ENCODE peak calls at places on chromosomes 3 and 15, in six cellular contexts. P is epithelial cell of esophagus, G is left ventricle myocardium inferior, B is tibial artery, D is endodermal cell, O is astrocyte of the spinal cord. I is an unnamed sample.

GRCh38 chr3:96071107-96071506 is 743.3 kb upstream of the EPHA6 start:
- DNase-seq in P (no peak), G (no peak), B (no peak), D (no peak), O (no peak), I (no peak)

GRCh38 chr3:168990111-168990510 is 673.4 kb downstream of the MECOM start:
- DNase-seq in P (no peak), G (no peak), B (no peak), D (no peak), O (no peak), I (no peak)

GRCh38 chr3:127016461-127016860 is 33.5 kb downstream of the PLXNA1 start:
- DNase-seq in P (no peak), G (no peak), B (no peak), D (no peak), O (no peak), I (no peak)

GRCh38 chr15:66909381-66909890 is 156.0 kb upstream of the SMAD3 start:
- DNase-seq in P (no peak), G (no peak), B (no peak), D (peak), O (no peak), I (no peak)

GRCh38 chr3:99131876-99132275 is 230.4 kb upstream of the DCBLD2 start:
- DNase-seq in P (peak), G (no peak), B (no peak), D (no peak), O (peak), I (peak)

GRCh38 chr3:161264771-161265343 is 43.7 kb downstream of the NMD3 start:
- DNase-seq in P (no peak), G (no peak), B (no peak), D (no peak), O (no peak), I (no peak)

GRCh38 chr15:36737430-36737891 is 158.0 kb downstream of the CDIN1 start:
- DNase-seq in P (peak), G (no peak), B (no peak), D (no peak), O (peak), I (peak)

GRCh38 chr3:135097276-135097946 is 302.4 kb downstream of the EPHB1 start:
- DNase-seq in P (no peak), G (no peak), B (no peak), D (peak), O (no peak), I (no peak)

GRCh38 chr3:45948881-45949280 is 5.6 kb downstream of the CXCR6 start:
- DNase-seq in P (no peak), G (no peak), B (no peak), D (no peak), O (no peak), I (no peak)

GRCh38 chr3:25035511-25035910 is 392.6 kb upstream of the RARB start:
- DNase-seq in P (no peak), G (no peak), B (no peak), D (no peak), O (peak), I (peak)

GRCh38 chr3:142981901-142982773 is 18.7 kb upstream of the PAQR9 start:
- DNase-seq in P (no peak), G (no peak), B (no peak), D (no peak), O (no peak), I (no peak)

GRCh38 chr3:163644172-163644571 is 1434.1 kb downstream of the SI start:
- DNase-seq in P (no peak), G (no peak), B (no peak), D (no peak), O (no peak), I (peak)

GRCh38 chr3:14122301-14122700 is 2.4 kb downstream of the CHCHD4 start:
- DNase-seq in P (peak), G (no peak), B (no peak), D (peak), O (no peak), I (no peak)

GRCh38 chr3:10581716-10582115 is 76.3 kb upstream of the ATP2B2 start:
- DNase-seq in P (no peak), G (no peak), B (no peak), D (no peak), O (no peak), I (no peak)

GRCh38 chr15:71662306-71662705 is 148.0 kb upstream of the NR2E3 start:
- DNase-seq in P (no peak), G (no peak), B (no peak), D (no peak), O (no peak), I (no peak)

GRCh38 chr15:76185716-76186115 is 125.6 kb downstream of the ETFA start:
- DNase-seq in P (peak), G (no peak), B (no peak), D (peak), O (peak), I (peak)

GRCh38 chr3:126348308-126348920 is 8.8 kb downstream of the KLF15 start:
- DNase-seq in P (no peak), G (no peak), B (peak), D (peak), O (no peak), I (no peak)

GRCh38 chr3:41404601-41405000 is 205.3 kb downstream of the CTNNB1 start:
- DNase-seq in P (peak), G (no peak), B (no peak), D (no peak), O (no peak), I (peak)

GRCh38 chr3:113834983-113835382 is 3.6 kb upstream of the GRAMD1C start:
- DNase-seq in P (peak), G (no peak), B (no peak), D (no peak), O (no peak), I (peak)

GRCh38 chr15:76345880-76346665 is 9.5 kb downstream of the ISL2 start:
- DNase-seq in P (no peak), G (no peak), B (no peak), D (peak), O (no peak), I (no peak)

GRCh38 chr3:10310578-10310977 is 10.3 kb downstream of the SEC13 start:
- DNase-seq in P (no peak), G (no peak), B (no peak), D (no peak), O (no peak), I (no peak)

GRCh38 chr3:73572371-73572770 is 52.4 kb downstream of the PDZRN3 start:
- DNase-seq in P (no peak), G (no peak), B (no peak), D (no peak), O (no peak), I (no peak)

GRCh38 chr3:7546219-7546618 is 685.3 kb downstream of the GRM7 start:
- DNase-seq in P (peak), G (no peak), B (no peak), D (no peak), O (peak), I (peak)

GRCh38 chr3:36447063-36447462 is 66.8 kb downstream of the STAC start:
- DNase-seq in P (no peak), G (no peak), B (no peak), D (no peak), O (no peak), I (no peak)

GRCh38 chr3:171953300-171954022 is 85.9 kb upstream of the FNDC3B start:
- DNase-seq in P (peak), G (no peak), B (no peak), D (no peak), O (no peak), I (peak)

GRCh38 chr3:71152892-71153265 is 430.6 kb downstream of the FOXP1 start:
- DNase-seq in P (no peak), G (no peak), B (no peak), D (peak), O (no peak), I (no peak)

GRCh38 chr3:113658107-113658506 is 38.3 kb downstream of the USF3 start:
- DNase-seq in P (no peak), G (no peak), B (no peak), D (no peak), O (no peak), I (no peak)

GRCh38 chr15:60804986-60805949 is 326.3 kb upstream of the ICE2 start:
- DNase-seq in P (peak), G (no peak), B (no peak), D (peak), O (peak), I (peak)

GRCh38 chr3:69178838-69179739 is 56.7 kb upstream of the LMOD3 start:
- DNase-seq in P (peak), G (no peak), B (no peak), D (no peak), O (no peak), I (peak)

GRCh38 chr15:69222002-69222474 is 61.6 kb downstream of the GLCE start:
- DNase-seq in P (no peak), G (no peak), B (no peak), D (no peak), O (no peak), I (no peak)

GRCh38 chr3:12824299-12824698 is 17.1 kb downstream of the RPL32 start:
- DNase-seq in P (no peak), G (no peak), B (no peak), D (no peak), O (no peak), I (no peak)

GRCh38 chr3:12818273-12818672 is 21.8 kb downstream of the CAND2 start:
- DNase-seq in P (no peak), G (no peak), B (no peak), D (no peak), O (no peak), I (no peak)

GRCh38 chr3:12817341-12817705 is 20.8 kb downstream of the CAND2 start:
- DNase-seq in P (no peak), G (peak), B (no peak), D (no peak), O (no peak), I (no peak)

GRCh38 chr3:12818773-12819172 is 22.3 kb downstream of the CAND2 start:
- DNase-seq in P (no peak), G (no peak), B (no peak), D (no peak), O (no peak), I (no peak)

DNA sequence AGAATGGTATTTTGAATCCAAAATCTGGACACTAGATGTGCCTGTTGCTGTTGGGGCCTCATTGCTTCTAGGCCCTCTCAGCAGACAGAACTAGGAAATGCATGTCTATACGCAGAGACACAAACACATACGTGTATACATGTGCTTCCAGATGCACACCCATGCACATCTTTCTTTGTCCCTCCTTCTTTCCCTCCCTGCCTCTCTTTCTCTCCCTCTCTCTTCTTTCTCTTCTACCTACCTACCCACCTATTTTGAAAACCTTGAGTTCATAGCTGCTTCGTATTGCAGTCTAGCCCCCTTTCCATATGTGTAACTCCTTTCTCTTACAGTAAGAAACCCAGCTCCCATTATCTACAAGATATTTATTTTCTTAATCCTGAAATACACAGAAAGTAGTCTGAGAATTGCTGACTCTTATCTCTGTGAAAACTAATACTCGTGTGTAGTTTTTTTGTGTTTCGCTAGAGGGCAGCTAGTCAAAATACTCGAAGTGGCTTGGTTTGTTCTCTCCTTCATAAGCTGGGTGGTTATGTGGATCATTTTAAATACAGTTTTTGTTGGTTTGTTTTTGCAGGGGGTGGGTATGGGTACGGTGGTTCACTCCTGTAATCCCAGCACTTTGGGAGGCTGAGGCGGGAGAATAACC is 18.5 kb downstream of the RPL32 start:
- DNase-seq in P (peak), G (no peak), B (no peak), D (no peak), O (peak), I (peak)
- TF ChIP-seq CTCF in P (peak), G (no peak), B (no peak), D (peak), O (peak), I (peak)

GRCh38 chr3:1513662-1514061 is 420.8 kb downstream of the CNTN6 start:
- DNase-seq in P (no peak), G (no peak), B (no peak), D (peak), O (no peak), I (no peak)
- H3K4me3 ChIP-seq in P (no peak), G (no peak), B (no peak), D (no peak), O (no peak), I (no peak)

DNA sequence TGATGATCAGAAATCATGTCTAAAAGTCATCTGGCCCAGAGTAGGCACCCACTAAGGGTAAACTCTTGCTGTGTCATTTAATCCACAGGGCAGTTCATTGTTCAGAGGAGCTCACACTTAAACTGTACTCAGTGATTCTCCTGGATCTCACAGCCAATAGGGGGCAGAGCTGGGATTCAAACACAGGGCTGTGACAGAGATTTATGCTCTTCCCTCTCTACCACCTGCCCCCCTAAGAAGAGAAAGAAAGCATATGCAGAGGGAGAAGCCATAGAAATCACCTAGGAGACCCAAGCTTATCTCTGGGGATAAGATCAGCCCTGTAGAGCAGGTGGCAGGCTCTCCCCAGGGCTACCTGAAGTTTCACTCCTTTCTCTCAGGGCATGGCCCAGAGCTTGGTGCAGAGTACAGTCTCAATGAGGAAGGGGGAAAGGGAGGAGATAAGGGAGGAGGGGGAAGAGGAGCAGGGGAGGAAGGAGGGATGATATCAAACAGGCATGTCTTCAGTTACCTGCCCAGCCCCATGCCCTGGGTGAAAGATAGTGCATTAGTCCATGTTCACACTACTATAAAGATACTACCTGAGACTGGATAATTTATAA is 51.8 kb upstream of the ADPGK start:
- DNase-seq in P (peak), G (no peak), B (no peak), D (peak), O (no peak), I (peak)
- TF ChIP-seq CTCF in P (peak), G (peak), B (no peak), D (peak), O (peak), I (peak)

GRCh38 chr3:2099779-2100191 is 1.1 kb downstream of the CNTN4 start:
- DNase-seq in P (no peak), G (no peak), B (no peak), D (peak), O (no peak), I (no peak)
- H3K4me3 ChIP-seq in P (no peak), G (peak), B (peak), D (peak), O (no peak), I (no peak)

DNA sequence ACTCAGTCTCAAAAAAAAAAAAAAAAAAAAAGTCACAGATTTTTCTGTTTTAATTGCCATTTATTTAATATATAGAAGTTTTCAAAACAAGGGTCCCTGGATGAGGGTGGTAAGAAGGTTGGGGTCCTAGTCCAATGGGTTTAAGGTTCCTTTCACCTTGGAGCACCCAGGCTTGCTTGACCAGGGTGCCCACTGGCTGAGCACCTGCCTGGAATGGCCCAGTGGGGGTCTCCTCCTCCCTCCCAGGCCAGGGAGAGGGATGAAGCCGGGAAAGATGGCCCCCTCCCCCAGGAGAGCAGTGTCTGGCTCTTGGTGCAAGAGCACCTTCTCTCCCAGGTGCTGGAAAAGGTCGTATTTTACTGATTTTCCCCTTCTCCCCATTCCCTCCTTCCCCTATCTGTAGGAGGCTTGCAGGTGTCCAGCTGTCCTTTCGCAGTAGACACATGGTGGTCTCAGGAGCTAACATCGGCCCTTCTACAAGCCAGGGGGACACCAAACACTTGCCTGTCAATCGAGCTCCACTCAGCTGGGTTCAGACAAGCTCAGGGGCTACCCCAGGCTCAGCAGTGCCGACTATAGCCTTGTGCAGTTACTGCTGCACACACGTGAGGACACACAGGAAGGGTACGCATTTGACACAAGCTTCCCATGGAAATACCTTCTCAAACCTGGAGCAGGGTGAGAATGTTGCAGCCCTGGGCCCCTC is 112.3 kb upstream of the KLF13 start:
- DNase-seq in P (no peak), G (no peak), B (no peak), D (no peak), O (no peak), I (no peak)
- TF ChIP-seq CTCF in P (no peak), G (no peak), B (no peak), D (no peak), O (no peak), I (peak)

GRCh38 chr15:58064119-58065010 is 1.1 kb downstream of the ALDH1A2 start:
- DNase-seq in P (no peak), G (no peak), B (no peak), D (no peak), O (peak), I (no peak)
- H3K4me3 ChIP-seq in P (no peak), G (peak), B (peak), D (no peak), O (no peak), I (no peak)